ENCODE peak calls at places on chromosome 4, in six cellular contexts. N, D, A, H, K and F are unnamed samples.

GRCh38 chr4:189046642-189047041 is 894.0 kb upstream of the FRG1 start:
- DNase-seq in N (no peak), D (no peak), A (no peak), H (no peak), K (peak; percentile 24), F (no peak)

GRCh38 chr4:39032218-39033085 is at the start of gene TMEM156:
- DNase-seq in N (peak; percentile 70), D (no peak), A (no peak), H (no peak), K (peak; percentile 80), F (no peak)

GRCh38 chr4:53507671-53508286 is 83.5 kb downstream of the LNX1 start:
- DNase-seq in N (no peak), D (no peak), A (no peak), H (peak; percentile 78), K (peak; percentile 48), F (peak; percentile 90)

GRCh38 chr4:52051615-52052474 is 741 bp downstream of the SPATA18 start:
- DNase-seq in N (no peak), D (no peak), A (peak; percentile 90), H (peak; percentile 74), K (peak; percentile 89), F (peak; percentile 79)

GRCh38 chr4:155974957-155975356 is 21.3 kb upstream of the CTSO start:
- DNase-seq in N (no peak), D (no peak), A (no peak), H (no peak), K (no peak), F (no peak)

GRCh38 chr4:1478766-1479355 is 72.6 kb upstream of the NKX1-1 start:
- DNase-seq in N (no peak), D (no peak), A (no peak), H (no peak), K (no peak), F (no peak)

GRCh38 chr4:37737456-37737855 is 51.3 kb upstream of the RELL1 start:
- DNase-seq in N (no peak), D (no peak), A (no peak), H (no peak), K (peak; percentile 69), F (no peak)

GRCh38 chr4:61202100-61202637 is 2.0 kb downstream of the ADGRL3 start:
- DNase-seq in N (no peak), D (no peak), A (no peak), H (peak; percentile 18), K (no peak), F (peak; percentile 49)

GRCh38 chr4:108193891-108194672 is 25.4 kb upstream of the LEF1 start:
- DNase-seq in N (no peak), D (no peak), A (no peak), H (no peak), K (no peak), F (no peak)

GRCh38 chr4:58163172-58163571 is 1053.0 kb upstream of the IGFBP7 start:
- DNase-seq in N (no peak), D (no peak), A (no peak), H (no peak), K (no peak), F (peak; percentile 14)

GRCh38 chr4:127967141-127967775 is 2.1 kb downstream of the ABHD18 start:
- DNase-seq in N (no peak), D (no peak), A (no peak), H (no peak), K (peak; percentile 66), F (no peak)

GRCh38 chr4:5996641-5997040 is 21.6 kb downstream of the C4orf50 start:
- DNase-seq in N (no peak), D (no peak), A (no peak), H (no peak), K (no peak), F (no peak)

GRCh38 chr4:114694770-114695169 is 96.2 kb downstream of the UGT8 start:
- DNase-seq in N (no peak), D (no peak), A (peak; percentile 46), H (no peak), K (peak; percentile 28), F (no peak)

GRCh38 chr4:150007512-150007911 is 70.7 kb upstream of the DCLK2 start:
- DNase-seq in N (no peak), D (no peak), A (no peak), H (no peak), K (peak; percentile 57), F (no peak)

GRCh38 chr4:123874044-123874443 is 477.4 kb downstream of the SPRY1 start:
- DNase-seq in N (no peak), D (no peak), A (no peak), H (no peak), K (no peak), F (no peak)

DNA sequence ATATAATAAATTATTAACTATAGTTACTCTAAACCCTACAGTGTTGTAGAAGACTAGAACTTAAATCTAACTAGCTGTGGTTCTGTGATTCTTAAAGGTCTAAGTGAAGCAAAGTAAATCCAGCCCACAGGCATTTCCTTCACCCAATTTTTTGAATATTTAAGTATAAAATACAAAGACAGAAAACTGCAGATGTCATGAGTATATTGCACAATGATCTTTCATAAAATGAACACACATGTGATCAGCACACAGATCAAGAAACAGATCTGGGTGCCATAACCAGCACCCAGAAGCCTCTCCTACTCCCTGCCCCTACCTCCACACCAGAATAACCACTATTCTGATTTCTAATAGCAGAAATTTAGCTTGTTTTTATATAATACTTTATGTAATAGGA is 82.9 kb downstream of the CAMK2D start:
- DNase-seq in N (no peak), D (no peak), A (no peak), H (no peak), K (peak; percentile 25), F (no peak)
- H3K4me1 ChIP-seq in N (peaks cover 21% of the 10 kb centered on the region), D (peaks cover 32% of the 10 kb centered on the region), A (peaks cover 14% of the 10 kb centered on the region), H (peaks cover 74% of the 10 kb centered on the region), K (peaks cover 13% of the 10 kb centered on the region), F (peaks cover 11% of the 10 kb centered on the region)

DNA sequence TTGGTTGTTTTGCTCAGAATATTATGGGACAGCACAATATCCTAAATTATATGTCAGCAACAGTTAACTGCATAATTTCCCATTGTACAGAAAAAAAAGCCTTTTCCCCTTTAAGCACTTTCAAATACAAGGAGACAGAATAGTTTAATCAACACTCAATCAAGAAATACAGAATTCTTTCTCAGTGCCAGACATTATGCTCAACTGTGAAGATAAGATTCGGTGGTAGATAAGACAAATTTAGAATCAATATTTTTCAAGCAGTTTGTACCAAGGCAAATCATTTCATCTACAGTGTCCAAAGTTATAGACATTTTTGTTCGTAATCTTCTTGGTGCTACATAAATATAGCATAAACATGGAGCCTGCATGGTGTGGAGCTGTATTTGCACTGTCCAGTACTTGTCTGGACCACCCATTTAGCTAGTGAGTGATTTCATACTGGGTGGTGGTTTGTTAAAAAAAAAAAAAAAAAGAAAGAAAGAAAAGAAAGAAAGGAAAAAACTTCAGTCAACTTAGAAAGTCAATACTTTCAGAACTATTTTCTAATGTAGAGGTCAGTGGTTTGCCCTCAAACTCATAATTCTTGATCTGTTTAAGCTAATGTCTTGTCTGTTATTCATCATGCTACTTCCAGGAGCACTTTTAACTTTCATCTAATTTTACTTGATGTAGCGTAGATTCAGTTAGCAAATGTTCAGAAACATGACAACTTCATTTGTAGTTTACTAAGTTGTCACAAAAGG is 522.9 kb downstream of the FAT4 start:
- DNase-seq in N (no peak), D (no peak), A (no peak), H (no peak), K (peak; percentile 4), F (no peak)
- H3K4me1 ChIP-seq in N (no peaks in the 10 kb centered on the region), D (no peaks in the 10 kb centered on the region), A (peaks cover 5% of the 10 kb centered on the region), H (no peaks in the 10 kb centered on the region), K (no peaks in the 10 kb centered on the region), F (no peaks in the 10 kb centered on the region)

GRCh38 chr4:168857546-168858314 is 152.3 kb downstream of the CBR4 start:
- DNase-seq in N (no peak), D (no peak), A (no peak), H (no peak), K (peak; percentile 94), F (no peak)
- H3K4me1 ChIP-seq in N (no peaks in the 10 kb centered on the region), D (no peaks in the 10 kb centered on the region), A (no peaks in the 10 kb centered on the region), H (peaks cover 96% of the 10 kb centered on the region), K (peaks cover 27% of the 10 kb centered on the region), F (peaks cover 15% of the 10 kb centered on the region)

GRCh38 chr4:103370336-103370735 is 172.2 kb upstream of the CENPE start:
- DNase-seq in N (no peak), D (no peak), A (no peak), H (no peak), K (no peak), F (no peak)
- H3K4me1 ChIP-seq in N (no peaks in the 10 kb centered on the region), D (no peaks in the 10 kb centered on the region), A (no peaks in the 10 kb centered on the region), H (no peaks in the 10 kb centered on the region), K (no peaks in the 10 kb centered on the region), F (no peaks in the 10 kb centered on the region)

DNA sequence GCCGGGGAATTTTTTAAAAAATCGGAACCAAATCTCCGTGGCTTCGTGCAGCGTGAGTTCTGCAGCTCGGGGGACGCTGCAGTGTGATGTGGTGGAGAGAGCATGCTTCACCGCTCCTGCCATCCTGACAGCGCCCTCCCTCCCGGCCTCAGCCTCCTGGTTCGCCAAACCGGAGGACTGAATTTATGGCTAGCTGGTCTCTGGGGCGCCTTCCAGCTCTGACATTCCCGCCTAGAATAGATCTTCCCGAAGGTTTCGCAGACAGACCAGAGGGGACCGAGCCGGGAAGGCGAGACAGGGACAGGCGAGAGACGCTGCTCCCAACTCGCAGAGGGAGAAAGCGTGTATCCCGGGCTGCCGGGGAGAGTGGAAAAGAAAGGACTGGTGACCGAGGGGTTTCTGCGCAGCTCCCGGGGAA is 25.9 kb downstream of the HOPX start:
- DNase-seq in N (no peak), D (no peak), A (peak; percentile 29), H (peak; percentile 24), K (peak; percentile 12), F (peak; percentile 63)
- H3K4me1 ChIP-seq in N (peaks cover 16% of the 10 kb centered on the region), D (peaks cover 36% of the 10 kb centered on the region), A (peaks cover 9% of the 10 kb centered on the region), H (peaks cover 42% of the 10 kb centered on the region), K (peaks cover 2% of the 10 kb centered on the region), F (no peaks in the 10 kb centered on the region)